ENCODE peak calls at places on chromosomes 13 and 19, in seven cellular contexts. E is fibroblast of lung, K is psoas muscle, P is foreskin fibroblast, U is endodermal cell, Q is AG10803, H is AG04450. O is an unnamed sample.

GRCh38 chr13:74891610-74892009 is 590.4 kb downstream of the TBC1D4 start:
- DNase-seq in E (peak), K (no peak), P (peak), U (no peak), Q (no peak), H (peak), O (peak)

GRCh38 chr13:46622918-46623256 is 69.9 kb downstream of the LRCH1 start:
- DNase-seq in E (peak), K (peak), P (peak), U (no peak), Q (peak), H (peak), O (peak)

GRCh38 chr19:48822514-48822913 is 11.7 kb upstream of the BCAT2 start:
- DNase-seq in E (no peak), K (no peak), P (no peak), U (no peak), Q (no peak), H (no peak), O (no peak)

GRCh38 chr19:49151339-49152217 is 3.6 kb downstream of the HRC start:
- DNase-seq in E (peak), K (peak), P (peak), U (peak), Q (no peak), H (no peak), O (no peak)

GRCh38 chr19:51127755-51128154 is 3.0 kb downstream of the SIGLEC9 start:
- DNase-seq in E (peak), K (no peak), P (no peak), U (no peak), Q (peak), H (no peak), O (no peak)

GRCh38 chr19:45117167-45117594 is 24.2 kb downstream of the PPP1R37 start:
- DNase-seq in E (no peak), K (no peak), P (no peak), U (peak), Q (no peak), H (no peak), O (no peak)

GRCh38 chr19:48878219-48879024 is 6.2 kb downstream of the PPP1R15A start:
- DNase-seq in E (peak), K (no peak), P (no peak), U (no peak), Q (peak), H (no peak), O (no peak)

GRCh38 chr13:110942248-110942981 is 27.5 kb upstream of the ANKRD10 start:
- DNase-seq in E (no peak), K (no peak), P (no peak), U (no peak), Q (no peak), H (no peak), O (no peak)

GRCh38 chr19:19320362-19321142 is at the start of the genes MAU2 and SUGP1:
- DNase-seq in E (peak), K (peak), P (peak), U (peak), Q (peak), H (peak), O (peak)

GRCh38 chr19:47794526-47794925 is 9.8 kb downstream of the TPRX1 start:
- DNase-seq in E (no peak), K (no peak), P (no peak), U (peak), Q (no peak), H (no peak), O (no peak)

GRCh38 chr19:38735257-38735686 is 9.0 kb downstream of the CAPN12 start:
- DNase-seq in E (no peak), K (no peak), P (no peak), U (peak), Q (no peak), H (no peak), O (no peak)

GRCh38 chr13:42274386-42275097 is 2.6 kb downstream of the AKAP11 start:
- DNase-seq in E (no peak), K (no peak), P (no peak), U (no peak), Q (no peak), H (no peak), O (no peak)

GRCh38 chr19:45423589-45424190 is at the start of gene ERCC1:
- DNase-seq in E (peak), K (peak), P (peak), U (peak), Q (peak), H (peak), O (peak)

GRCh38 chr19:32914879-32915278 is 45.3 kb upstream of the SLC7A9 start:
- DNase-seq in E (no peak), K (no peak), P (no peak), U (no peak), Q (peak), H (no peak), O (no peak)

GRCh38 chr13:79779761-79780160 is 298.8 kb downstream of the NDFIP2 start:
- DNase-seq in E (peak), K (peak), P (peak), U (peak), Q (peak), H (no peak), O (no peak)

GRCh38 chr19:40716031-40716654 is 543 bp downstream of the COQ8B start:
- DNase-seq in E (no peak), K (peak), P (peak), U (peak), Q (no peak), H (peak), O (peak)

GRCh38 chr13:30720470-30720869 is 14.9 kb upstream of the ALOX5AP start:
- DNase-seq in E (peak), K (no peak), P (no peak), U (no peak), Q (peak), H (no peak), O (no peak)

GRCh38 chr13:45374917-45375316 is 33.9 kb upstream of the TPT1 start:
- DNase-seq in E (no peak), K (no peak), P (peak), U (no peak), Q (peak), H (no peak), O (no peak)

DNA sequence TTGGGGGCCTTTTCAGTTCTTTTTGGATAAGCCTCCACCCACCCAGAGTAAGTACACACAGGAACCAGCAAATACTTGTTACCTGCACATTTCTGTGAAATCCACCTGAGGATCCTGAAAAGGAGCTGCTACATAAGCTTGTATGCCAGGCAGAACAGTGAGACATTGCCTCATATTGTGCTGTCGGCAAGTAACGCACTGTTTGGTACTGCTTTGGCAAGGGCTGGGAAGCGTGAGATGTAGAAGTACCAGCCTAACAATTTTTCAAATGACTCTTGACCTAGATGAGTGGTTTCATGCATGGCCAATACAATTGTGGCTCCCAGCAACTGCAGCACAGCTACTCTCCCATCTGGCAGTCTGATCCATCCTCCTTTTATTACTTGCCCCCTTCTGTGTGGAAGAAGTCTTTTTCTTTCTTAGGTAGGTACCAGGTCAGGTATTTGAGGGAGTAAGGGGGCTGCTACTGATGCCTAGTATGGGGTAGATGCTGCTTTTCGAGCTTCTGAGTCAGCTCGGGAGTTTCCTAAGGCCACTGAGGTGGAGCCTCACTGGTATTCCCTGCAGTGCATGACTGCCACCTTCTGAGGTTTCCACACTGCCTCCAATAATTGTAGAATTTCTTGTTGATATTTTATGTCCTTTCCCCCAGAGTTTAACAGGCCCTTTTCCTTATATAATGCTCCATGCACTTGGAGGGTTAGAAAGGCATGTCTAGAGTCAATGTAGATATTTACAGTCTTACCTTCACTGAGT is 52.2 kb downstream of the ZNF737 start:
- DNase-seq in E (no peak), K (no peak), P (no peak), U (no peak), Q (no peak), H (no peak), O (no peak)
- TF ChIP-seq CTCF in E (no peak), K (no peak), P (no peak), U (peak), Q (no peak), H (no peak), O (no peak)

GRCh38 chr13:44273216-44273615 is 100.4 kb upstream of the SERP2 start:
- DNase-seq in E (no peak), K (no peak), P (no peak), U (no peak), Q (no peak), H (no peak), O (no peak)

GRCh38 chr13:44272692-44273091 is 100.9 kb upstream of the SERP2 start:
- DNase-seq in E (no peak), K (no peak), P (no peak), U (no peak), Q (peak), H (no peak), O (no peak)

GRCh38 chr13:44274838-44275237 is 98.8 kb upstream of the SERP2 start:
- DNase-seq in E (peak), K (no peak), P (no peak), U (no peak), Q (no peak), H (no peak), O (no peak)

GRCh38 chr13:44276061-44276460 is 97.6 kb upstream of the SERP2 start:
- DNase-seq in E (no peak), K (no peak), P (no peak), U (peak), Q (no peak), H (no peak), O (no peak)

DNA sequence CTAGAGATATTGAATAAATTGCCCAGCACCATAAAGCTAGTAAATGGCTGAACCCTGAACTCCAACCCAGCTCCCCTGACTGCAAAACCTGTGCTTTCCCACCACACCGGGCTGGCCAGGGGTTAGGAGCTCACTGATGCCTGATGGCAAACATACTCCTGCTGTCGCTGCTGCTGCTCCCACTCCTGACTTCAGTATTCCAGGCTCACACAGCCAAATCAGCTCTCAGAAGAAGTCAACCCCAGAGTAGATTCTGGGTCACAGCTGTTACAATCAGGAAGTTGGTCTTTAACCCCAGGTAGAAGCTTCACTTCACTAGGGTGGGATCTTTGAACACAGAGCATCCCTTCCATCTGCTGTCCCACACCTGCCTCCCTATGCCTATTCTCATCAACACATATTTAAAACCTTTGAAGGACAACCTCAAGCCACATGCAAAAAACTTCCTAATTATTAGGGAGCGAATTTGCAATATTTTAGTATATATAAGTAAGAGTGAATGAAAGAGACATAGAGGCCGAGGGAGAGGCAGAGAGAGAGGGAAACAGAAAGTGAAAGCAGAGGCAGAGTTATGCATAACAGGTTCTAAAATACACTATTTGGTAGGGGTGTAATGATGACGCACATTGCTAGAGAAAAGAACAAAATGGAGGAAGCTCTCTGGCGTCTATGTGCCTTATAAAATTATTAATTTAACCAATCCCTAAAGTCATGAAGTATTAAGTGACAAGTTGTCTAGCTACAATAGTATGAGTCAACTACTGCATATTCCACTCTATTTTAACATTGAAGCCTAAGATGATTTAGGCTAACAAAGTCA is 99.4 kb upstream of the SERP2 start:
- DNase-seq in E (peak), K (no peak), P (peak), U (no peak), Q (peak), H (peak), O (no peak)
- H3K4me3 ChIP-seq in E (peak), K (peak), P (peak), U (no peak), Q (peak), H (peak), O (no peak)

DNA sequence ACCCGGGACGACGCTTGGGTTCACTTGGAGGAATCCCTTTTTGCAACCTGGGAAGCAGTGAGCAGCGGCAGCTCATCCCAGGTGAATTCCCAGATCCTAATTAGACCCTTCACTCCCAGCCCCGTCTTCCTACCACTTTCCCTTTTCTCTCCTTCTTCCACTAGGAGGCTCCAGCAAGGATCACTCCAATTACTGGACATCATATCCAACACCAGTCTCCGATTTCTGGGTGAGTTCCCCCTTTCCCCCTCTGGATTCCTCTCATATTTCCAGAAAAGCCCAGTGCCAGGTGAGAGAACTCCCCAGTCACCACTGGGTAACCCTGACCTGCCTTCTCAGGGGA is 17.1 kb upstream of the ZSCAN4 start:
- DNase-seq in E (no peak), K (no peak), P (no peak), U (peak), Q (no peak), H (no peak), O (no peak)
- TF ChIP-seq CTCF in E (no peak), K (no peak), P (no peak), U (peak), Q (peak), H (peak), O (peak)

GRCh38 chr13:109938255-109938936 is 152.0 kb upstream of the IRS2 start:
- DNase-seq in E (peak), K (no peak), P (peak), U (no peak), Q (peak), H (peak), O (peak)
- H3K4me3 ChIP-seq in E (no peak), K (peak), P (no peak), U (no peak), Q (no peak), H (no peak), O (no peak)

DNA sequence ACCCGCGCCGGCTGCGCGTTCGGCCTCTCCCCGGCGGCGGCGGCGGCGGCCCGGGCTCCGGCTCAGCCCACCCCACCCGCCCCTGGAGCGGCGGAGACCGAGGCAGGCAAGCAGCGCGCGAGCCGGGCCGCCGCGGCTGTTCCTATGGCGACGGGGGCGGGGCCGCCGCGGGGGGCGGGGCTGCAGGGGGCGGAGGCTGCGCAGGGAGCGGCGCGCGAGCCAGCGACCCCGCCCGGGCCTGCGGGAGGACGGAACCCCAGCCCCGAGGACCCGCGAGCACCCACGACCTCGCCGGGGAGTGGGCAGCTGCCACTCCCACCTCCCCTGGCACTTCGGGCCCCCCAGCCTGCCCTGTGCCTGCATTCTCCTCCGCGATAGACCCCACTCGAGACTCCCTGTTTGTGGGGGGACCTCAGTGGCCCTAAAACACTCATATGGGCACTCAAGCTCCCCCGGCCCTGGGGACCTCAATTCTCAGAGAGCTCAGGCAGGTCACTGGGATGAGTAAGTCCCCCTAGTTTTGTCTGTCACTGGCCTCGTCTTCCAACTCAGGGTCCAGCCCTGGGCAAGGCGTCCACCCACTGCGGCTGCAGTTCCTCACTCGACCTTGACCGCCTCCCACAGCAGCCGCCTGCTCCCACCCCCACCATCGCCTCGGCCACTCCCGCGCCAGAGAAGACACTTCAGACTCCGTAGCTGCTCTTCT is at the start of gene CTXN1:
- DNase-seq in E (peak), K (peak), P (no peak), U (peak), Q (peak), H (no peak), O (no peak)
- TF ChIP-seq CTCF in E (no peak), K (no peak), P (no peak), U (peak), Q (peak), H (peak), O (no peak)

GRCh38 chr19:42251572-42251990 is 3.3 kb downstream of the ERF start:
- DNase-seq in E (no peak), K (no peak), P (no peak), U (no peak), Q (no peak), H (no peak), O (no peak)
- H3K4me3 ChIP-seq in E (peak), K (peak), P (peak), U (peak), Q (peak), H (peak), O (peak)

DNA sequence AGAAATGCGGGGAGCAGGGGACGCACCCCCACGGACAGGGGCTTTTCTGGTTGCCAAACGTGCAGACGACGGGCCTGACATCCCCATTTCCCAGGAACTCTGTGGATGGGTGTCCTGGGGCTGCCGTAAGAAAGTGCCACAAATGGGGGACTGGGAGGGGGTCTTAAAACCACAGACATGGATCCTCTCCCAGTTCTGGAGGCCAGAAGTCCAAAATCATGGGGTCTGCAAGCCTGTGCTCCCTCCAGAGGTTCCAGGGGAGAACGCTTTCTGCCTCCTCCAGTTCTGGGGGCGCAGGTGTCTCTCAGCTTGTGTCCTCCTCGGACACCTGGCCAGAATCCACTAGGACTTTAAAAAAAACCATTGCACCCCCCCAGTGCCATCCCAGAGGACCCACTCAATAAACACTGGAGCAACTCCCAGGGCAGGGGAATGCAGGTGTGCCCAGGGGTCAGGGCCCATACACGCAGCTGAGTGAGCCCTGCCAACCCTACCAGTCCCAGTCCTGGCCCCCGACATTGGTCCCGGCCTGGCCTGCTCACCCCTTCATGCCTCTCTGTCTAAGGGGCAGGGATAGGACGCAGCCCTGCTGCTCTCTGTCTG is 103.9 kb downstream of the GADD45B start:
- DNase-seq in E (no peak), K (no peak), P (no peak), U (peak), Q (no peak), H (no peak), O (no peak)
- TF ChIP-seq CTCF in E (no peak), K (no peak), P (no peak), U (peak), Q (no peak), H (no peak), O (no peak)

GRCh38 chr19:18049390-18049789 is 37.3 kb downstream of the IL12RB1 start:
- DNase-seq in E (peak), K (peak), P (no peak), U (no peak), Q (peak), H (no peak), O (no peak)

GRCh38 chr19:18057557-18057956 is 29.2 kb downstream of the IL12RB1 start:
- DNase-seq in E (peak), K (peak), P (no peak), U (no peak), Q (no peak), H (no peak), O (no peak)

GRCh38 chr19:18055967-18056366 is 30.8 kb downstream of the IL12RB1 start:
- DNase-seq in E (no peak), K (no peak), P (no peak), U (no peak), Q (no peak), H (no peak), O (no peak)

GRCh38 chr19:18053571-18054219 is 33.0 kb downstream of the IL12RB1 start:
- DNase-seq in E (peak), K (no peak), P (peak), U (no peak), Q (peak), H (no peak), O (peak)

GRCh38 chr19:18051887-18052286 is 34.8 kb downstream of the IL12RB1 start:
- DNase-seq in E (no peak), K (peak), P (no peak), U (no peak), Q (no peak), H (no peak), O (no peak)
- H3K4me3 ChIP-seq in E (no peak), K (peak), P (no peak), U (no peak), Q (no peak), H (no peak), O (no peak)